ENCODE peak calls at places on chromosomes 11 and 22, in ten cellular contexts. One of them, this sample, is unnamed.

GRCh38 chr11:72439455-72439854 is 5.1 kb upstream of the CLPB start:
- DNase-seq in stomach: no peak
- DNase-seq in BJ: no peak
- DNase-seq in sigmoid colon: no peak
- DNase-seq in breast epithelium: no peak
- DNase-seq in GM13977: no peak
- DNase-seq in mammary epithelial cell: peak
- DNase-seq in MM.1S: no peak
- DNase-seq in HFFc6: peak
- DNase-seq in osteocyte: no peak
- DNase-seq in this sample: no peak

GRCh38 chr11:74014880-74015279 is 6.0 kb upstream of the UCP3 start:
- DNase-seq in stomach: no peak
- DNase-seq in BJ: no peak
- DNase-seq in sigmoid colon: no peak
- DNase-seq in breast epithelium: no peak
- DNase-seq in GM13977: no peak
- DNase-seq in mammary epithelial cell: no peak
- DNase-seq in MM.1S: peak
- DNase-seq in HFFc6: no peak
- DNase-seq in osteocyte: no peak
- DNase-seq in this sample: no peak

GRCh38 chr11:117900720-117901440 is 24.4 kb upstream of the FXYD6 start:
- DNase-seq in stomach: no peak
- DNase-seq in BJ: no peak
- DNase-seq in sigmoid colon: peak
- DNase-seq in breast epithelium: no peak
- DNase-seq in GM13977: no peak
- DNase-seq in mammary epithelial cell: peak
- DNase-seq in MM.1S: no peak
- DNase-seq in HFFc6: no peak
- DNase-seq in osteocyte: no peak
- DNase-seq in this sample: no peak

GRCh38 chr11:86535773-86536172 is 136.6 kb downstream of the ME3 start:
- DNase-seq in stomach: no peak
- DNase-seq in BJ: no peak
- DNase-seq in sigmoid colon: no peak
- DNase-seq in breast epithelium: no peak
- DNase-seq in GM13977: no peak
- DNase-seq in mammary epithelial cell: no peak
- DNase-seq in MM.1S: no peak
- DNase-seq in HFFc6: no peak
- DNase-seq in osteocyte: no peak
- DNase-seq in this sample: no peak

GRCh38 chr22:38309614-38310517 is 7.4 kb downstream of the CSNK1E start:
- DNase-seq in stomach: no peak
- DNase-seq in BJ: no peak
- DNase-seq in sigmoid colon: no peak
- DNase-seq in breast epithelium: no peak
- DNase-seq in GM13977: no peak
- DNase-seq in mammary epithelial cell: no peak
- DNase-seq in MM.1S: no peak
- DNase-seq in HFFc6: no peak
- DNase-seq in osteocyte: no peak
- DNase-seq in this sample: no peak

GRCh38 chr22:37334859-37335818 is 52.8 kb downstream of the CYTH4 start:
- DNase-seq in stomach: no peak
- DNase-seq in BJ: no peak
- DNase-seq in sigmoid colon: no peak
- DNase-seq in breast epithelium: no peak
- DNase-seq in GM13977: no peak
- DNase-seq in mammary epithelial cell: no peak
- DNase-seq in MM.1S: no peak
- DNase-seq in HFFc6: no peak
- DNase-seq in osteocyte: no peak
- DNase-seq in this sample: no peak

GRCh38 chr11:63901660-63902059 is 15.3 kb downstream of the RCOR2 start:
- DNase-seq in stomach: no peak
- DNase-seq in BJ: no peak
- DNase-seq in sigmoid colon: no peak
- DNase-seq in breast epithelium: no peak
- DNase-seq in GM13977: no peak
- DNase-seq in mammary epithelial cell: no peak
- DNase-seq in MM.1S: no peak
- DNase-seq in HFFc6: no peak
- DNase-seq in osteocyte: no peak
- DNase-seq in this sample: no peak

GRCh38 chr11:80136991-80137390 is 696.2 kb upstream of the TENM4 start:
- DNase-seq in stomach: no peak
- DNase-seq in BJ: no peak
- DNase-seq in sigmoid colon: no peak
- DNase-seq in breast epithelium: no peak
- DNase-seq in GM13977: no peak
- DNase-seq in mammary epithelial cell: no peak
- DNase-seq in MM.1S: no peak
- DNase-seq in HFFc6: no peak
- DNase-seq in osteocyte: no peak
- DNase-seq in this sample: no peak

GRCh38 chr11:106989056-106989455 is 29.2 kb downstream of the GUCY1A2 start:
- DNase-seq in stomach: no peak
- DNase-seq in BJ: no peak
- DNase-seq in sigmoid colon: no peak
- DNase-seq in breast epithelium: no peak
- DNase-seq in GM13977: no peak
- DNase-seq in mammary epithelial cell: no peak
- DNase-seq in MM.1S: no peak
- DNase-seq in HFFc6: peak
- DNase-seq in osteocyte: no peak
- DNase-seq in this sample: no peak

GRCh38 chr22:49296561-49296960 is 531.1 kb downstream of the BRD1 start:
- DNase-seq in stomach: peak
- DNase-seq in BJ: no peak
- DNase-seq in sigmoid colon: no peak
- DNase-seq in breast epithelium: peak
- DNase-seq in GM13977: no peak
- DNase-seq in mammary epithelial cell: no peak
- DNase-seq in MM.1S: no peak
- DNase-seq in HFFc6: no peak
- DNase-seq in osteocyte: peak
- DNase-seq in this sample: peak

GRCh38 chr11:1112351-1113191 is 37.9 kb downstream of the MUC2 start:
- DNase-seq in stomach: no peak
- DNase-seq in BJ: no peak
- DNase-seq in sigmoid colon: peak
- DNase-seq in breast epithelium: no peak
- DNase-seq in GM13977: no peak
- DNase-seq in mammary epithelial cell: no peak
- DNase-seq in MM.1S: no peak
- DNase-seq in HFFc6: no peak
- DNase-seq in osteocyte: no peak
- DNase-seq in this sample: peak

DNA sequence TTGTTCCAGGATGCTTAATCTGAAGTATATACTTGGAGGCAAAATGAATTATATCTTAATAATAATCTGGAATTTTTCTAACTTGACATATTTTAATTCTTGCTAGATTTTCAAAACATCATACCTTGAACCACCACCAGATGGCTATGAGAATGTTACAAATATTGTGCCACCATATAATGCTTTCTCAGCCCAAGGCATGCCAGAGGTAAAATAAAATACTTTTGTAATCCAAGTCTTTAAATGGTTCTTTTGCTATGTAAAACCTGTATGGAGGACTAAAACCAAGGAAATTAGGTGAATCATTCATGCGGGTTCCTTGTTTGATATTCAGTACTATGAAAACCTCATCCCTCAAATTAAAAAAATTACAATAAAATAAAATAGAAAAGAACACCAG is 14.4 kb downstream of the NAALAD2 start:
- DNase-seq in stomach: no peak
- DNase-seq in BJ: no peak
- DNase-seq in sigmoid colon: no peak
- DNase-seq in breast epithelium: no peak
- DNase-seq in GM13977: no peak
- DNase-seq in mammary epithelial cell: no peak
- DNase-seq in MM.1S: no peak
- DNase-seq in HFFc6: no peak
- DNase-seq in osteocyte: no peak
- DNase-seq in this sample: no peak
- TF ChIP-seq CTCF in stomach: no peak
- TF ChIP-seq CTCF in BJ: no peak
- TF ChIP-seq CTCF in sigmoid colon: no peak
- TF ChIP-seq CTCF in breast epithelium: no peak
- TF ChIP-seq CTCF in GM13977: no peak
- TF ChIP-seq CTCF in mammary epithelial cell: peak
- TF ChIP-seq CTCF in MM.1S: peak
- TF ChIP-seq CTCF in HFFc6: peak
- TF ChIP-seq CTCF in osteocyte: peak
- TF ChIP-seq CTCF in this sample: peak

DNA sequence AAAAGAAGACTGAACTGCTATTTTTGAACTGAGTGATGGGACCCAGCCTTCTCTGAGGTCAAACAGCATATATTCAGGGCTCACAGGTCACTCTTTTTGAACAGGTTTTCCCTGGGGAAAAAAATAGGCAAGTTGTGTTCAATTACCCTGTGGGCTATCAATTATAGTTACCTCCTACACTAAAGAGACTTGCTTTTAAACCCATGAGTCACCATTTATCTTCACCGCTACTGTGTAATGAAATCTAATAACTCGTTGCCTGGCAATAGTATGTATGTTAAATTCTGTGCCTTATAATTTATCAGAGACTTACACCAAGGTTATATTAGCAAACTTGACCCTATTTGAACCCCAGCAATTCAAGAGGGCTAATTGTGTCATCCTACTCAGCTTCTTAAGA is 98.5 kb downstream of the CYP2R1 start:
- DNase-seq in stomach: no peak
- DNase-seq in BJ: no peak
- DNase-seq in sigmoid colon: no peak
- DNase-seq in breast epithelium: no peak
- DNase-seq in GM13977: no peak
- DNase-seq in mammary epithelial cell: no peak
- DNase-seq in MM.1S: no peak
- DNase-seq in HFFc6: no peak
- DNase-seq in osteocyte: no peak
- DNase-seq in this sample: no peak
- TF ChIP-seq CTCF in stomach: no peak
- TF ChIP-seq CTCF in BJ: no peak
- TF ChIP-seq CTCF in sigmoid colon: no peak
- TF ChIP-seq CTCF in breast epithelium: no peak
- TF ChIP-seq CTCF in GM13977: no peak
- TF ChIP-seq CTCF in mammary epithelial cell: no peak
- TF ChIP-seq CTCF in MM.1S: no peak
- TF ChIP-seq CTCF in HFFc6: no peak
- TF ChIP-seq CTCF in osteocyte: no peak
- TF ChIP-seq CTCF in this sample: no peak

DNA sequence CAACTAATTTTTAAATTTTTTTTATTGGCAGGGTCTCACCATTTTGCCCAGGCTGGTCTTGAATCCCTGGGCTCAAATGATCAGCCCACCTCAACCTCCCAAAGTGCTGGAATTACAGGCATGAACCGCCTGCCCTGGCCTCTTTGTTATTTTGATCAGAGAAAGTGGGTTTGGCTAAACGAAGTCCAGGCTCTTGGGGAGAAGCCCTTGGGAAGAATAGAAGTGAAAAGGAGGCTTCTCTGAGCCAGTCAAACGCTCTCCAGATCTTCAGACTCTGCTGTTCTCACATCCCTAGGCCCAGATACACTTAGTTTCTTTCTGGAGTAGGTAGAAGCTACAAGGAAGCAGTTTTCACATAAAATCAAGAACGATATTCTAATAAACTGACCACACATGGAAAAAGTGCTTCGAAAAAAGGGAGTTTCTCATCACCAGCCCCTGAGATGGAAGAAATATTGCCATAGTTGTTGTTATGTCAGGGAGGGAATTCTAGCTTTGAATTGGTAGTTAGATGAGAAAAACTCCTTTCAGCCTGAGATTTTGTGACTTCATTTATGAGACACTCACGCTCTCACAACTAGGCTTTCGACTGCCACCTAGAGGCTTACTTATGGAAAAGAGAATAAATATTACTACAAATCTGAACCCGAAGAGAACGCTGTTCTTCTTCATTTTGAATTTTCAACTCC is 41.7 kb upstream of the AQP11 start:
- DNase-seq in stomach: no peak
- DNase-seq in BJ: no peak
- DNase-seq in sigmoid colon: no peak
- DNase-seq in breast epithelium: no peak
- DNase-seq in GM13977: peak
- DNase-seq in mammary epithelial cell: peak
- DNase-seq in MM.1S: peak
- DNase-seq in HFFc6: peak
- DNase-seq in osteocyte: peak
- DNase-seq in this sample: no peak
- TF ChIP-seq CTCF in stomach: peak
- TF ChIP-seq CTCF in BJ: peak
- TF ChIP-seq CTCF in sigmoid colon: peak
- TF ChIP-seq CTCF in breast epithelium: peak
- TF ChIP-seq CTCF in GM13977: peak
- TF ChIP-seq CTCF in mammary epithelial cell: peak
- TF ChIP-seq CTCF in MM.1S: peak
- TF ChIP-seq CTCF in HFFc6: peak
- TF ChIP-seq CTCF in osteocyte: peak
- TF ChIP-seq CTCF in this sample: peak

GRCh38 chr11:61629082-61629481 is 48.2 kb upstream of the SYT7 start:
- DNase-seq in stomach: no peak
- DNase-seq in BJ: no peak
- DNase-seq in sigmoid colon: no peak
- DNase-seq in breast epithelium: no peak
- DNase-seq in GM13977: no peak
- DNase-seq in mammary epithelial cell: no peak
- DNase-seq in MM.1S: no peak
- DNase-seq in HFFc6: no peak
- DNase-seq in osteocyte: no peak
- DNase-seq in this sample: no peak

GRCh38 chr11:61627831-61628753 is 47.2 kb upstream of the SYT7 start:
- DNase-seq in stomach: peak
- DNase-seq in BJ: no peak
- DNase-seq in sigmoid colon: peak
- DNase-seq in breast epithelium: peak
- DNase-seq in GM13977: peak
- DNase-seq in mammary epithelial cell: peak
- DNase-seq in MM.1S: peak
- DNase-seq in HFFc6: peak
- DNase-seq in osteocyte: no peak
- DNase-seq in this sample: no peak

GRCh38 chr11:61625525-61625924 is 44.6 kb upstream of the SYT7 start:
- DNase-seq in stomach: no peak
- DNase-seq in BJ: no peak
- DNase-seq in sigmoid colon: no peak
- DNase-seq in breast epithelium: no peak
- DNase-seq in GM13977: no peak
- DNase-seq in mammary epithelial cell: no peak
- DNase-seq in MM.1S: no peak
- DNase-seq in HFFc6: no peak
- DNase-seq in osteocyte: no peak
- DNase-seq in this sample: no peak

GRCh38 chr11:61630104-61630503 is 49.2 kb upstream of the SYT7 start:
- DNase-seq in stomach: no peak
- DNase-seq in BJ: no peak
- DNase-seq in sigmoid colon: no peak
- DNase-seq in breast epithelium: no peak
- DNase-seq in GM13977: no peak
- DNase-seq in mammary epithelial cell: no peak
- DNase-seq in MM.1S: no peak
- DNase-seq in HFFc6: no peak
- DNase-seq in osteocyte: no peak
- DNase-seq in this sample: no peak

GRCh38 chr11:61626580-61627380 is 45.9 kb upstream of the SYT7 start:
- DNase-seq in stomach: peak
- DNase-seq in BJ: no peak
- DNase-seq in sigmoid colon: no peak
- DNase-seq in breast epithelium: peak
- DNase-seq in GM13977: no peak
- DNase-seq in mammary epithelial cell: peak
- DNase-seq in MM.1S: no peak
- DNase-seq in HFFc6: no peak
- DNase-seq in osteocyte: no peak
- DNase-seq in this sample: no peak
- TF ChIP-seq CTCF in stomach: no peak
- TF ChIP-seq CTCF in BJ: no peak
- TF ChIP-seq CTCF in sigmoid colon: no peak
- TF ChIP-seq CTCF in breast epithelium: no peak
- TF ChIP-seq CTCF in GM13977: no peak
- TF ChIP-seq CTCF in mammary epithelial cell: peak
- TF ChIP-seq CTCF in MM.1S: no peak
- TF ChIP-seq CTCF in HFFc6: no peak
- TF ChIP-seq CTCF in osteocyte: no peak
- TF ChIP-seq CTCF in this sample: no peak

This sample was measured in chondrocyte.